ENCODE peak calls at places on chromosomes 11 and 22, in five cellular contexts. B is C1 segment of cervical spinal cord, F is bronchial epithelial cell, T is omental fat pad, E is NB4. P is an unnamed sample.

GRCh38 chr22:30333707-30334087 is 7.0 kb upstream of the TBC1D10A start:
- DNase-seq in B (no peak), F (no peak), T (no peak), E (no peak), P (no peak)

GRCh38 chr22:46106279-46107022 is 43.9 kb upstream of the PPARA start:
- DNase-seq in B (no peak), F (no peak), T (no peak), E (no peak), P (no peak)

GRCh38 chr11:119474682-119475596 is 52.0 kb upstream of the THY1 start:
- DNase-seq in B (peak; percentile 46), F (peak; percentile 58), T (peak; percentile 60), E (peak; percentile 75), P (no peak)

GRCh38 chr22:24006914-24007214 is 1.6 kb upstream of the GSTT4 start:
- DNase-seq in B (no peak), F (no peak), T (no peak), E (no peak), P (no peak)

GRCh38 chr11:134752526-134752925 is 340.5 kb upstream of the B3GAT1 start:
- DNase-seq in B (no peak), F (no peak), T (no peak), E (no peak), P (no peak)

GRCh38 chr11:12288212-12288933 is 89.0 kb upstream of the PARVA start:
- DNase-seq in B (peak; percentile 63), F (peak; percentile 66), T (peak; percentile 75), E (peak; percentile 64), P (no peak)

GRCh38 chr11:67354314-67355022 is 1.1 kb upstream of the POLD4 start:
- DNase-seq in B (peak; percentile 76), F (peak; percentile 95), T (peak; percentile 72), E (peak; percentile 83), P (no peak)

GRCh38 chr11:134837166-134837886 is 425.3 kb upstream of the B3GAT1 start:
- DNase-seq in B (no peak), F (no peak), T (no peak), E (no peak), P (no peak)